ENCODE peak calls at places on chromosomes 16 and 17, in five cellular contexts. Z, A, B, U and Y are unnamed samples. For H3K4me1, the result is how much of the 10 kb centered on the place peaks cover.

GRCh38 chr16:88437367-88437964 is 15.6 kb upstream of the ZFPM1 start:
- DNase-seq in B (peak), A (no peak), Z (no peak), U (peak), Y (no peak)

GRCh38 chr16:85316321-85316919 is 204.1 kb upstream of the CIBAR2 start:
- DNase-seq in U (no peak), B (peak), A (no peak), Z (peak), Y (no peak)

GRCh38 chr16:53743149-53743566 is 39.2 kb downstream of the FTO start:
- DNase-seq in A (no peak), U (no peak), B (no peak), Z (no peak), Y (no peak)

GRCh38 chr16:57388359-57389086 is 16.0 kb upstream of the CCL17 start:
- DNase-seq in B (no peak), Z (no peak), U (no peak), A (no peak), Y (no peak)

GRCh38 chr16:50841081-50841886 is 99.4 kb downstream of the CYLD start:
- DNase-seq in A (no peak), Z (no peak), B (no peak), U (peak), Y (peak)

GRCh38 chr17:18038149-18038850 is 668 bp downstream of the ATPAF2 start:
- DNase-seq in Z (no peak), B (no peak), A (no peak), U (no peak), Y (no peak)

GRCh38 chr17:14304876-14305636 is 4.2 kb downstream of the HS3ST3B1 start:
- DNase-seq in Z (no peak), U (no peak), A (no peak), B (no peak), Y (no peak)

GRCh38 chr17:4317648-4318047 is 48.8 kb downstream of the UBE2G1 start:
- DNase-seq in U (no peak), B (no peak), A (no peak), Z (no peak), Y (no peak)

GRCh38 chr16:70391881-70392481 is 45.3 kb downstream of the DDX19A start:
- DNase-seq in U (no peak), B (no peak), Z (no peak), A (peak), Y (peak)

GRCh38 chr17:13995856-13996635 is 73.3 kb upstream of the COX10 start:
- DNase-seq in A (no peak), U (no peak), B (no peak), Z (no peak), Y (no peak)

GRCh38 chr17:50100921-50101345 is 5.8 kb downstream of the PDK2 start:
- DNase-seq in A (no peak), Z (no peak), U (no peak), B (no peak), Y (no peak)
- H3K27ac ChIP-seq in A (peak), Z (peak), U (no peak), B (peak), Y (peak)

GRCh38 chr16:82960923-82961322 is 334.2 kb downstream of the CDH13 start:
- DNase-seq in A (no peak), Z (no peak), B (no peak), U (no peak), Y (no peak)
- H3K4me1 ChIP-seq in A (under half), Z (under half), B (under half), U (under half), Y (under half)

GRCh38 chr17:57406981-57407286 is 150.6 kb downstream of the MSI2 start:
- DNase-seq in B (no peak), Z (no peak), A (no peak), U (no peak), Y (no peak)
- H3K27ac ChIP-seq in B (peak), Z (no peak), A (no peak), U (no peak), Y (peak)

GRCh38 chr16:11494433-11494832 is 92.3 kb downstream of the LITAF start:
- DNase-seq in Z (no peak), B (no peak), U (no peak), A (no peak), Y (no peak)
- H3K4me1 ChIP-seq in Z (under half), B (half or more), U (under half), A (under half), Y (under half)

GRCh38 chr16:28607116-28607623 is 2.7 kb downstream of the SULT1A1 start:
- DNase-seq in A (no peak), Z (no peak), U (no peak), B (no peak), Y (no peak)

GRCh38 chr16:28610595-28611270 is 889 bp upstream of the SULT1A1 start:
- DNase-seq in B (no peak), A (no peak), U (no peak), Z (no peak), Y (no peak)

GRCh38 chr16:28604186-28604565 is 5.7 kb downstream of the SULT1A1 start:
- DNase-seq in B (no peak), A (no peak), U (no peak), Z (no peak), Y (no peak)

GRCh38 chr16:28606291-28607115 is 3.3 kb downstream of the SULT1A1 start:
- DNase-seq in A (no peak), U (no peak), Z (peak), B (no peak), Y (no peak)

GRCh38 chr16:28609631-28610594 is at the start of gene SULT1A1:
- DNase-seq in B (no peak), A (peak), U (no peak), Z (peak), Y (peak)
- H3K27ac ChIP-seq in B (peak), A (no peak), U (no peak), Z (peak), Y (peak)

GRCh38 chr17:76368545-76368944 is 14.8 kb upstream of the PRPSAP1 start:
- DNase-seq in U (no peak), Z (no peak), A (no peak), B (no peak), Y (no peak)

GRCh38 chr17:76367647-76368046 is 13.9 kb upstream of the PRPSAP1 start:
- DNase-seq in Z (no peak), A (no peak), B (no peak), U (no peak), Y (no peak)

GRCh38 chr17:76371656-76372628 is 12.5 kb upstream of the SPHK1 start:
- DNase-seq in A (no peak), Z (no peak), B (no peak), U (no peak), Y (no peak)

GRCh38 chr17:76369804-76370203 is 14.6 kb upstream of the SPHK1 start:
- DNase-seq in B (no peak), U (no peak), A (no peak), Z (no peak), Y (no peak)

DNA sequence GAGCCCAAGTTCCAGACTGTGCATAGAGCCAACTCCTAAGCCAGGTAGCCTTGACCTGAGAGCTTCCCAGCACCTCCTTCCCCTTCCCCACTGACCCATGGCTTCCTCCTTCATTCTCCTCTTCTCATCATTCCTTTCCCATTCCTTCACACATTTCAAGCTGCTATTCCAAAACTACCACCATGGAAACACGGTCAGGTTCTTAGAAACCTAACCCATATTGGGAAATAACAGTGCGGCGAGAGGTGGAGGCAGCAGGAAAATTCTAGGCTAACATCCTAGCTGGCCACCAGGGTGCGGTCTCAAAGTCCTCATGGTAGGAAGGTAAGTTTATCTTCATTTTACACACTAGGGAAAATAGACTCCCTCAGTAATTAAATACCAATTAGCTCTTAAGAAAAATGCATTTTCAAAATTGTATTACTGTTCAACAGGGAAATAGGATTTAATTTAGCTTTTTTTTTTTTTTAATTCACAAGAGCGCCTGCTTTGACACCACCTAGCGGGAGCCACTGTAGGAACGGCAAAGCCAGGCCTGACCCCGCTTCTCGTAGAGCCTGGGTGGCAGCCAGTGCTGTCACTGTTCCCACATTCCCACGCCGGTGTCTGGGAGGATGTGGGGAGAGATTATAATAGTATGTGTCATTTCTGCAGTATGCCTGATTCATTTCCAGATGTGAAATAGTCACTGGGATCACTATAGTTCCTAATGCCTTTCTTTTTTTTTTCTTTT is 14.0 kb upstream of the SPHK1 start:
- DNase-seq in A (peak), U (no peak), B (peak), Z (peak), Y (peak)
- H3K4me1 ChIP-seq in A (under half), U (under half), B (under half), Z (under half), Y (under half)

GRCh38 chr17:47821031-47821423 is 567 bp downstream of the OSBPL7 start:
- DNase-seq in A (no peak), B (no peak), Z (no peak), U (no peak), Y (no peak)
- H3K27ac ChIP-seq in A (peak), B (peak), Z (no peak), U (peak), Y (peak)

DNA sequence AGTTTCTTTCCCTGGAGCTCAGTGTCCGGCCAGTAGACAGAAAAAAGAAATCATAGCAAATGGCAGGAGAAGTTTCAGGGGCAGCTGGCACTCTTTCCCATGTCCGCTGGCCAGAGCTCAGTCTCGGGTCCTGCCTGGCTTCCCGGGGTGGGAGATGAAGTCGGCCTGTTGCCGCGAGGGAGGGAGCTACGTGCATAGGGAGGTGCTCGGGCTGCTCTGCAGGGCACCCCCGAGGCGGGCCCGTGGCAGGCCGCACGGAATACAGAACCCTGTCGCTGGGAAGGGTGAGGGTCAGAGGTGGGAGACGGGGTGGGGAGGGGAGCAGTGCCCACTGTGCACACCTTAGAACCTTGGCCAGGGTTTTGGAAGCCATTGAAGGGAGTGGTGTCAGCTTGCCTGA is 78.3 kb upstream of the FOXF1 start:
- DNase-seq in U (no peak), A (no peak), Z (no peak), B (no peak), Y (no peak)
- H3K4me1 ChIP-seq in U (under half), A (under half), Z (under half), B (under half), Y (under half)